ENCODE peak calls at places on chromosome 21, in five cellular contexts. S is dermis microvascular lymphatic vessel endothelial cell, O is SW480, E is hippocampal formation, P is cortex of kidney. T is an unnamed sample.
A peak's percentile ranks its signal among the peaks of the same experiment; 100 is the strongest.

GRCh38 chr21:46095814-46096595 is 1.9 kb upstream of the COL6A2 start:
- DNase-seq in S (no peak), O (no peak), E (no peak), P (no peak), T (no peak)

GRCh38 chr21:41979751-41980369 is 26.0 kb upstream of the C2CD2 start:
- DNase-seq in S (no peak), O (no peak), E (no peak), P (no peak), T (no peak)

GRCh38 chr21:25426580-25426979 is 180.7 kb downstream of the MRPL39 start:
- DNase-seq in S (no peak), O (no peak), E (no peak), P (no peak), T (no peak)

GRCh38 chr21:38950388-38951094 is 144.8 kb downstream of the ETS2 start:
- DNase-seq in S (no peak), O (peak; percentile 20), E (no peak), P (no peak), T (peak; percentile 87)

GRCh38 chr21:28247454-28248020 is 745.1 kb downstream of the LTN1 start:
- DNase-seq in S (no peak), O (no peak), E (no peak), P (no peak), T (no peak)

GRCh38 chr21:46393941-46394818 is 64.5 kb upstream of the DIP2A start:
- DNase-seq in S (no peak), O (no peak), E (no peak), P (no peak), T (no peak)

GRCh38 chr21:27315373-27315772 is 348.5 kb upstream of the ADAMTS5 start:
- DNase-seq in S (no peak), O (no peak), E (no peak), P (no peak), T (no peak)

GRCh38 chr21:32519945-32520884 is 65.1 kb downstream of the TCP10L start:
- DNase-seq in S (peak; percentile 68), O (no peak), E (no peak), P (no peak), T (no peak)

GRCh38 chr21:44082648-44083436 is 24.4 kb upstream of the PWP2 start:
- DNase-seq in S (peak; percentile 15), O (no peak), E (no peak), P (no peak), T (no peak)

GRCh38 chr21:14725219-14725618 is 179.1 kb upstream of the SAMSN1 start:
- DNase-seq in S (no peak), O (no peak), E (no peak), P (no peak), T (no peak)

GRCh38 chr21:33025106-33025470 is 647 bp upstream of the OLIG2 start:
- DNase-seq in S (no peak), O (no peak), E (peak; percentile 63), P (no peak), T (no peak)

GRCh38 chr21:14736162-14736561 is 190.0 kb upstream of the SAMSN1 start:
- DNase-seq in S (no peak), O (no peak), E (no peak), P (no peak), T (no peak)

GRCh38 chr21:38467911-38468310 is 30.4 kb downstream of the ERG start:
- DNase-seq in S (no peak), O (no peak), E (no peak), P (no peak), T (no peak)

GRCh38 chr21:33949516-33950424 is 34.2 kb upstream of the ATP5PO start:
- DNase-seq in S (no peak), O (no peak), E (no peak), P (no peak), T (no peak)

GRCh38 chr21:35737425-35737824 is 322.9 kb downstream of the SETD4 start:
- DNase-seq in S (no peak), O (no peak), E (no peak), P (no peak), T (no peak)

GRCh38 chr21:31267644-31268043 is 76.4 kb downstream of the TIAM1 start:
- DNase-seq in S (no peak), O (no peak), E (no peak), P (no peak), T (no peak)

GRCh38 chr21:36425286-36425685 is 40.1 kb downstream of the CHAF1B start:
- DNase-seq in S (no peak), O (no peak), E (no peak), P (no peak), T (no peak)

GRCh38 chr21:36630485-36631206 is 68.3 kb upstream of the SIM2 start:
- DNase-seq in S (peak; percentile 54), O (peak; percentile 63), E (no peak), P (no peak), T (peak; percentile 68)

GRCh38 chr21:43884861-43885370 is 19.9 kb downstream of the AGPAT3 start:
- DNase-seq in S (no peak), O (peak; percentile 29), E (peak; percentile 19), P (no peak), T (no peak)